ENCODE peak calls at places on chromosome 4, in six cellular contexts. F is body of pancreas, Q is cardiac fibroblast, R is left lung, J is activated gamma-delta T cell treated with Interleukin-2 at 50 U/mL for 16 hours, V is fibroblast of lung. U is an unnamed sample.

GRCh38 chr4:136650541-136651277 is 881.6 kb downstream of the PCDH18 start:
- DNase-seq in Q (peak), V (peak), J (no peak), F (peak), R (no peak), U (no peak)

GRCh38 chr4:83267121-83267834 is 17.3 kb downstream of the COQ2 start:
- DNase-seq in V (peak), Q (peak), J (no peak), R (peak), F (no peak), U (no peak)

GRCh38 chr4:89290727-89291126 is 16.9 kb downstream of the GPRIN3 start:
- DNase-seq in Q (no peak), F (no peak), V (no peak), R (no peak), J (no peak), U (no peak)

GRCh38 chr4:1449833-1450741 is 43.8 kb upstream of the NKX1-1 start:
- DNase-seq in R (no peak), F (no peak), V (no peak), J (no peak), Q (no peak), U (no peak)

GRCh38 chr4:133465022-133465421 is 315.9 kb downstream of the PCDH10 start:
- DNase-seq in F (no peak), V (peak), J (no peak), Q (peak), R (no peak), U (no peak)

GRCh38 chr4:1413221-1413663 is 7.0 kb upstream of the NKX1-1 start:
- DNase-seq in V (no peak), Q (no peak), R (no peak), J (peak), F (no peak), U (no peak)

GRCh38 chr4:89836897-89837384 is at the start of gene SNCA:
- DNase-seq in F (peak), V (peak), R (peak), J (no peak), Q (peak), U (no peak)

GRCh38 chr4:93829531-93830089 is 1.1 kb downstream of the ATOH1 start:
- DNase-seq in J (no peak), F (no peak), V (no peak), Q (no peak), R (no peak), U (no peak)

GRCh38 chr4:107896158-107896645 is 35.1 kb upstream of the CYP2U1 start:
- DNase-seq in F (no peak), Q (peak), J (no peak), V (peak), R (no peak), U (peak)

GRCh38 chr4:172708184-172708583 is 460.4 kb upstream of the GALNT7 start:
- DNase-seq in J (no peak), Q (no peak), R (no peak), F (no peak), V (no peak), U (no peak)

GRCh38 chr4:129545599-129546278 is 449.8 kb downstream of the C4orf33 start:
- DNase-seq in R (peak), F (peak), Q (peak), V (peak), J (no peak), U (no peak)

GRCh38 chr4:7759221-7759620 is 180.4 kb downstream of the AFAP1 start:
- DNase-seq in R (no peak), F (no peak), V (no peak), J (peak), Q (no peak), U (no peak)

GRCh38 chr4:96356591-96357360 is 516.9 kb downstream of the PDHA2 start:
- DNase-seq in F (no peak), Q (peak), R (no peak), V (peak), J (no peak), U (no peak)

GRCh38 chr4:6179362-6179761 is 21.0 kb downstream of the JAKMIP1 start:
- DNase-seq in J (peak), Q (no peak), V (no peak), F (no peak), R (no peak), U (no peak)

GRCh38 chr4:79209822-79210635 is 115.8 kb downstream of the NAA11 start:
- DNase-seq in Q (peak), V (no peak), R (no peak), J (no peak), F (no peak), U (no peak)

GRCh38 chr4:154622598-154622997 is 10.1 kb upstream of the FGG start:
- DNase-seq in J (no peak), Q (peak), R (no peak), F (peak), V (peak), U (peak)

GRCh38 chr4:86769794-86770193 is 79.4 kb downstream of the SLC10A6 start:
- DNase-seq in V (no peak), F (no peak), J (no peak), R (no peak), Q (no peak), U (no peak)

GRCh38 chr4:165700855-165701254 is 172.2 kb upstream of the TLL1 start:
- DNase-seq in V (no peak), F (no peak), J (no peak), R (no peak), Q (no peak), U (no peak)

GRCh38 chr4:1776521-1777161 is 16.5 kb upstream of the FGFR3 start:
- DNase-seq in R (no peak), Q (no peak), J (no peak), V (no peak), F (peak), U (no peak)

GRCh38 chr4:13427599-13428325 is 56.4 kb downstream of the RAB28 start:
- DNase-seq in R (no peak), J (no peak), F (no peak), V (peak), Q (no peak), U (no peak)

GRCh38 chr4:102352774-102353173 is 7.5 kb upstream of the SLC39A8 start:
- DNase-seq in J (no peak), Q (no peak), V (no peak), F (no peak), R (no peak), U (no peak)

GRCh38 chr4:182197611-182198010 is 45.6 kb upstream of the TENM3 start:
- DNase-seq in V (no peak), R (no peak), J (no peak), Q (no peak), F (no peak), U (no peak)

GRCh38 chr4:159355456-159355855 is 252.6 kb downstream of the RAPGEF2 start:
- DNase-seq in V (no peak), R (no peak), J (no peak), F (no peak), Q (no peak), U (no peak)

GRCh38 chr4:17030543-17030942 is 132.1 kb upstream of the LDB2 start:
- DNase-seq in Q (peak), J (no peak), V (peak), F (no peak), R (no peak), U (peak)

GRCh38 chr4:2660596-2661211 is 95.4 kb downstream of the TNIP2 start:
- DNase-seq in R (no peak), J (no peak), Q (peak), F (no peak), V (peak), U (no peak)

GRCh38 chr4:10893417-10893816 is 208.8 kb upstream of the CLNK start:
- DNase-seq in Q (no peak), V (no peak), F (no peak), R (no peak), J (no peak), U (no peak)

GRCh38 chr4:168717852-168718251 is 221.0 kb downstream of the PALLD start:
- DNase-seq in J (no peak), R (no peak), Q (peak), V (peak), F (no peak), U (no peak)

GRCh38 chr4:100799767-100800539 is 282.1 kb upstream of the EMCN start:
- DNase-seq in R (no peak), V (no peak), F (no peak), Q (no peak), J (no peak), U (no peak)

GRCh38 chr4:148831945-148832344 is 389.7 kb upstream of the NR3C2 start:
- DNase-seq in R (no peak), Q (peak), J (no peak), F (no peak), V (peak), U (no peak)

GRCh38 chr4:2958446-2958845 is 4.8 kb downstream of the NOP14 start:
- DNase-seq in J (no peak), F (no peak), Q (no peak), V (peak), R (no peak), U (no peak)

GRCh38 chr4:53450773-53451172 is 73.3 kb downstream of the FIP1L1 start:
- DNase-seq in F (no peak), J (no peak), V (no peak), R (no peak), Q (no peak), U (no peak)

GRCh38 chr4:4717692-4718091 is 141.8 kb upstream of the MSX1 start:
- DNase-seq in J (no peak), F (no peak), R (no peak), Q (no peak), V (no peak), U (no peak)

GRCh38 chr4:65589331-65589730 is 81.0 kb downstream of the EPHA5 start:
- DNase-seq in J (no peak), Q (no peak), V (no peak), R (no peak), F (no peak), U (no peak)

GRCh38 chr4:135032670-135033069 is 831.1 kb upstream of the PABPC4L start:
- DNase-seq in Q (no peak), V (no peak), J (no peak), R (no peak), F (no peak), U (no peak)

GRCh38 chr4:175369087-175369486 is 443.0 kb downstream of the GPM6A start:
- DNase-seq in V (peak), J (no peak), F (no peak), R (no peak), Q (no peak), U (no peak)

GRCh38 chr4:186737427-186737826 is 13.8 kb upstream of the FAT1 start:
- DNase-seq in F (no peak), Q (no peak), V (no peak), J (no peak), R (no peak), U (no peak)

GRCh38 chr4:54473077-54473545 is 184.6 kb upstream of the KIT start:
- DNase-seq in Q (no peak), J (no peak), V (no peak), R (no peak), F (no peak), U (no peak)

GRCh38 chr4:61202638-61203495 is 2.7 kb downstream of the ADGRL3 start:
- DNase-seq in R (no peak), J (no peak), Q (peak), V (peak), F (no peak), U (no peak)

GRCh38 chr4:182062936-182063335 is 180.3 kb upstream of the TENM3 start:
- DNase-seq in R (no peak), V (peak), J (no peak), Q (peak), F (no peak), U (no peak)

U was measured in 8988T.